ENCODE peak calls at places on chromosomes 1 and 21, in eight cellular contexts. One of them, this sample, is unnamed.

GRCh38 chr1:245260116-245260882 is 105.5 kb downstream of the KIF26B start:
- DNase-seq in Caco-2: no peak
- DNase-seq in A549: no peak
- DNase-seq in GM23248: no peak
- DNase-seq in tibial artery: no peak
- DNase-seq in HCT116: no peak
- DNase-seq in fibroblast of lung: no peak
- DNase-seq in thoracic aorta: no peak
- DNase-seq in this sample: no peak

GRCh38 chr1:193971595-193971994 is 785.2 kb upstream of the B3GALT2 start:
- DNase-seq in Caco-2: no peak
- DNase-seq in A549: peak; percentile 48
- DNase-seq in GM23248: no peak
- DNase-seq in tibial artery: no peak
- DNase-seq in HCT116: no peak
- DNase-seq in fibroblast of lung: no peak
- DNase-seq in thoracic aorta: no peak
- DNase-seq in this sample: peak; percentile 11

GRCh38 chr1:34650800-34651199 is 104.0 kb upstream of the GJB5 start:
- DNase-seq in Caco-2: no peak
- DNase-seq in A549: no peak
- DNase-seq in GM23248: no peak
- DNase-seq in tibial artery: no peak
- DNase-seq in HCT116: no peak
- DNase-seq in fibroblast of lung: no peak
- DNase-seq in thoracic aorta: no peak
- DNase-seq in this sample: no peak

GRCh38 chr1:165350861-165351260 is 5.7 kb downstream of the LMX1A start:
- DNase-seq in Caco-2: no peak
- DNase-seq in A549: no peak
- DNase-seq in GM23248: no peak
- DNase-seq in tibial artery: no peak
- DNase-seq in HCT116: no peak
- DNase-seq in fibroblast of lung: no peak
- DNase-seq in thoracic aorta: no peak
- DNase-seq in this sample: no peak

GRCh38 chr1:83086346-83086745 is 912.6 kb downstream of the TTLL7 start:
- DNase-seq in Caco-2: no peak
- DNase-seq in A549: no peak
- DNase-seq in GM23248: no peak
- DNase-seq in tibial artery: no peak
- DNase-seq in HCT116: no peak
- DNase-seq in fibroblast of lung: no peak
- DNase-seq in thoracic aorta: no peak
- DNase-seq in this sample: peak; percentile 91

GRCh38 chr1:243882276-243882675 is 32.2 kb upstream of the AKT3 start:
- DNase-seq in Caco-2: no peak
- DNase-seq in A549: no peak
- DNase-seq in GM23248: peak; percentile 60
- DNase-seq in tibial artery: no peak
- DNase-seq in HCT116: no peak
- DNase-seq in fibroblast of lung: peak; percentile 17
- DNase-seq in thoracic aorta: no peak
- DNase-seq in this sample: no peak

GRCh38 chr1:6745073-6745472 is 40.2 kb upstream of the CAMTA1 start:
- DNase-seq in Caco-2: no peak
- DNase-seq in A549: no peak
- DNase-seq in GM23248: no peak
- DNase-seq in tibial artery: no peak
- DNase-seq in HCT116: no peak
- DNase-seq in fibroblast of lung: no peak
- DNase-seq in thoracic aorta: no peak
- DNase-seq in this sample: no peak

GRCh38 chr1:61757945-61758344 is 15.7 kb downstream of the PATJ start:
- DNase-seq in Caco-2: no peak
- DNase-seq in A549: no peak
- DNase-seq in GM23248: peak; percentile 83
- DNase-seq in tibial artery: no peak
- DNase-seq in HCT116: no peak
- DNase-seq in fibroblast of lung: no peak
- DNase-seq in thoracic aorta: no peak
- DNase-seq in this sample: no peak

GRCh38 chr1:53544731-53545515 is 85.7 kb downstream of the DMRTB1 start:
- DNase-seq in Caco-2: peak; percentile 3
- DNase-seq in A549: no peak
- DNase-seq in GM23248: no peak
- DNase-seq in tibial artery: peak; percentile 47
- DNase-seq in HCT116: no peak
- DNase-seq in fibroblast of lung: no peak
- DNase-seq in thoracic aorta: no peak
- DNase-seq in this sample: no peak

GRCh38 chr1:227791425-227792090 is 23.9 kb upstream of the PRSS38 start:
- DNase-seq in Caco-2: no peak
- DNase-seq in A549: no peak
- DNase-seq in GM23248: no peak
- DNase-seq in tibial artery: no peak
- DNase-seq in HCT116: no peak
- DNase-seq in fibroblast of lung: no peak
- DNase-seq in thoracic aorta: no peak
- DNase-seq in this sample: no peak

GRCh38 chr21:39004776-39005605 is 178.3 kb downstream of the PSMG1 start:
- DNase-seq in Caco-2: no peak
- DNase-seq in A549: no peak
- DNase-seq in GM23248: no peak
- DNase-seq in tibial artery: peak; percentile 83
- DNase-seq in HCT116: no peak
- DNase-seq in fibroblast of lung: peak; percentile 81
- DNase-seq in thoracic aorta: no peak
- DNase-seq in this sample: no peak

GRCh38 chr1:64848812-64849211 is 103.9 kb downstream of the RAVER2 start:
- DNase-seq in Caco-2: no peak
- DNase-seq in A549: no peak
- DNase-seq in GM23248: no peak
- DNase-seq in tibial artery: no peak
- DNase-seq in HCT116: no peak
- DNase-seq in fibroblast of lung: no peak
- DNase-seq in thoracic aorta: no peak
- DNase-seq in this sample: no peak

GRCh38 chr1:218344814-218345672 is at the start of gene TGFB2:
- DNase-seq in Caco-2: peak; percentile 72
- DNase-seq in A549: peak; percentile 55
- DNase-seq in GM23248: peak; percentile 70
- DNase-seq in tibial artery: peak; percentile 84
- DNase-seq in HCT116: no peak
- DNase-seq in fibroblast of lung: peak; percentile 78
- DNase-seq in thoracic aorta: no peak
- DNase-seq in this sample: peak; percentile 89

GRCh38 chr1:153652795-153653507 is 5.6 kb upstream of the SNAPIN start:
- DNase-seq in Caco-2: no peak
- DNase-seq in A549: no peak
- DNase-seq in GM23248: peak; percentile 80
- DNase-seq in tibial artery: peak; percentile 61
- DNase-seq in HCT116: no peak
- DNase-seq in fibroblast of lung: peak; percentile 21
- DNase-seq in thoracic aorta: no peak
- DNase-seq in this sample: no peak

GRCh38 chr1:96865731-96866684 is 144.4 kb downstream of the PTBP2 start:
- DNase-seq in Caco-2: no peak
- DNase-seq in A549: no peak
- DNase-seq in GM23248: peak; percentile 98
- DNase-seq in tibial artery: no peak
- DNase-seq in HCT116: no peak
- DNase-seq in fibroblast of lung: peak; percentile 100
- DNase-seq in thoracic aorta: no peak
- DNase-seq in this sample: peak; percentile 58

GRCh38 chr21:24693779-24694178 is 913.5 kb downstream of the MRPL39 start:
- DNase-seq in Caco-2: no peak
- DNase-seq in A549: no peak
- DNase-seq in GM23248: no peak
- DNase-seq in tibial artery: no peak
- DNase-seq in HCT116: no peak
- DNase-seq in fibroblast of lung: peak; percentile 14
- DNase-seq in thoracic aorta: no peak
- DNase-seq in this sample: no peak

GRCh38 chr1:2258996-2259395 is 30.9 kb downstream of the SKI start:
- DNase-seq in Caco-2: no peak
- DNase-seq in A549: no peak
- DNase-seq in GM23248: no peak
- DNase-seq in tibial artery: no peak
- DNase-seq in HCT116: no peak
- DNase-seq in fibroblast of lung: no peak
- DNase-seq in thoracic aorta: no peak
- DNase-seq in this sample: no peak

GRCh38 chr1:178579095-178579494 is 66.2 kb downstream of the TEX35 start:
- DNase-seq in Caco-2: no peak
- DNase-seq in A549: no peak
- DNase-seq in GM23248: no peak
- DNase-seq in tibial artery: no peak
- DNase-seq in HCT116: no peak
- DNase-seq in fibroblast of lung: no peak
- DNase-seq in thoracic aorta: no peak
- DNase-seq in this sample: no peak
- H3K4me3 ChIP-seq in Caco-2: no peak overlapping the region
- H3K4me3 ChIP-seq in A549: no peak overlapping the region
- H3K4me3 ChIP-seq in GM23248: no peak overlapping the region
- H3K4me3 ChIP-seq in tibial artery: no peak overlapping the region
- H3K4me3 ChIP-seq in HCT116: no peak overlapping the region
- H3K4me3 ChIP-seq in fibroblast of lung: no peak overlapping the region
- H3K4me3 ChIP-seq in thoracic aorta: no peak overlapping the region
- H3K4me3 ChIP-seq in this sample: no peak overlapping the region

GRCh38 chr21:28875078-28875477 is 117.6 kb downstream of the LTN1 start:
- DNase-seq in Caco-2: no peak
- DNase-seq in A549: no peak
- DNase-seq in GM23248: no peak
- DNase-seq in tibial artery: no peak
- DNase-seq in HCT116: no peak
- DNase-seq in fibroblast of lung: no peak
- DNase-seq in thoracic aorta: no peak
- DNase-seq in this sample: no peak

GRCh38 chr21:28865488-28866186 is 127.0 kb downstream of the LTN1 start:
- DNase-seq in Caco-2: no peak
- DNase-seq in A549: no peak
- DNase-seq in GM23248: peak; percentile 7
- DNase-seq in tibial artery: no peak
- DNase-seq in HCT116: no peak
- DNase-seq in fibroblast of lung: no peak
- DNase-seq in thoracic aorta: no peak
- DNase-seq in this sample: no peak

GRCh38 chr21:28872218-28872617 is 120.5 kb downstream of the LTN1 start:
- DNase-seq in Caco-2: no peak
- DNase-seq in A549: no peak
- DNase-seq in GM23248: peak; percentile 27
- DNase-seq in tibial artery: no peak
- DNase-seq in HCT116: no peak
- DNase-seq in fibroblast of lung: no peak
- DNase-seq in thoracic aorta: no peak
- DNase-seq in this sample: no peak

GRCh38 chr21:28867401-28867800 is 125.3 kb downstream of the LTN1 start:
- DNase-seq in Caco-2: no peak
- DNase-seq in A549: no peak
- DNase-seq in GM23248: peak; percentile 62
- DNase-seq in tibial artery: no peak
- DNase-seq in HCT116: no peak
- DNase-seq in fibroblast of lung: peak; percentile 30
- DNase-seq in thoracic aorta: no peak
- DNase-seq in this sample: no peak

DNA sequence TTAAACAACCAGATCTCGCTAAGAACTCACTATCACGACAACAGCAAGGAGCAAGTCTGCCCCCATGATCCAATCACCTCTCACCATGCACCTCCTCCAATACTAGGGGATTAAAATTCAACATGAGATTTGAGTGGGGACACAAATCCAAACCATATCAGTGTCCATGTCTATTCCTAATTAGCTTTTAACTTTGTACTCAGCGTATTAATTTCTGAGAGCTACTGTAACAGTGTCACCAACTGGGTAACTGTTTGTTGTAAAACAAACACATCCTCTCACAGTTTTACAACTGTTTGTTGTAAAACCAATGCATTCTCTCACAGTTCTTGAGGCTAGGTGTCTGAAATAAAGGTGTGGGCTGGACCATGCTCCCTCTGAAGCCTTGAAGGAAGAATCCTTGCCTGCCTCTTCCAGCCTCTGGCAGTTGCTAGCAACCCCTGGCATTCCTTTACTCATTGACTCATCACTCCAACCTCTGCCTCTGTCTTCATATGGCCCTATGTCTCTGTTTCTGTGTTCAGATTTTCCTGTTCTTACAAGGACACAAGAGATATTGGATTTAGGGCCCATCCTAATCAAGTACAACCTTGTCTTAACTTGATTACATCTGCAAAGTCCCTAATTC is 121.2 kb downstream of the LTN1 start:
- DNase-seq in Caco-2: no peak
- DNase-seq in A549: no peak
- DNase-seq in GM23248: peak; percentile 44
- DNase-seq in tibial artery: no peak
- DNase-seq in HCT116: no peak
- DNase-seq in fibroblast of lung: no peak
- DNase-seq in thoracic aorta: no peak
- DNase-seq in this sample: no peak
- H3K4me1 ChIP-seq in Caco-2: no peaks in the 10 kb centered on the region
- H3K4me1 ChIP-seq in A549: no peaks in the 10 kb centered on the region
- H3K4me1 ChIP-seq in GM23248: peaks cover 18% of the 10 kb centered on the region
- H3K4me1 ChIP-seq in tibial artery: no peaks in the 10 kb centered on the region
- H3K4me1 ChIP-seq in HCT116: no peaks in the 10 kb centered on the region
- H3K4me1 ChIP-seq in fibroblast of lung: no peaks in the 10 kb centered on the region
- H3K4me1 ChIP-seq in thoracic aorta: peaks cover 6% of the 10 kb centered on the region
- H3K4me1 ChIP-seq in this sample: no peaks in the 10 kb centered on the region

GRCh38 chr21:36134820-36135390 is at the start of gene CBR3:
- DNase-seq in Caco-2: no peak
- DNase-seq in A549: peak; percentile 45
- DNase-seq in GM23248: peak; percentile 81
- DNase-seq in tibial artery: peak; percentile 88
- DNase-seq in HCT116: no peak
- DNase-seq in fibroblast of lung: peak; percentile 39
- DNase-seq in thoracic aorta: no peak
- DNase-seq in this sample: peak; percentile 38
- H3K4me3 ChIP-seq in Caco-2: peak within 1 kb of the TSS; percentile 58
- H3K4me3 ChIP-seq in A549: peak within 1 kb of the TSS; percentile 63
- H3K4me3 ChIP-seq in GM23248: peak within 1 kb of the TSS; percentile 83
- H3K4me3 ChIP-seq in tibial artery: peak within 1 kb of the TSS; percentile 98
- H3K4me3 ChIP-seq in HCT116: peak within 1 kb of the TSS; percentile 51
- H3K4me3 ChIP-seq in fibroblast of lung: peak within 1 kb of the TSS; percentile 79
- H3K4me3 ChIP-seq in thoracic aorta: peak within 1 kb of the TSS; percentile 83
- H3K4me3 ChIP-seq in this sample: peak within 1 kb of the TSS; percentile 76

DNA sequence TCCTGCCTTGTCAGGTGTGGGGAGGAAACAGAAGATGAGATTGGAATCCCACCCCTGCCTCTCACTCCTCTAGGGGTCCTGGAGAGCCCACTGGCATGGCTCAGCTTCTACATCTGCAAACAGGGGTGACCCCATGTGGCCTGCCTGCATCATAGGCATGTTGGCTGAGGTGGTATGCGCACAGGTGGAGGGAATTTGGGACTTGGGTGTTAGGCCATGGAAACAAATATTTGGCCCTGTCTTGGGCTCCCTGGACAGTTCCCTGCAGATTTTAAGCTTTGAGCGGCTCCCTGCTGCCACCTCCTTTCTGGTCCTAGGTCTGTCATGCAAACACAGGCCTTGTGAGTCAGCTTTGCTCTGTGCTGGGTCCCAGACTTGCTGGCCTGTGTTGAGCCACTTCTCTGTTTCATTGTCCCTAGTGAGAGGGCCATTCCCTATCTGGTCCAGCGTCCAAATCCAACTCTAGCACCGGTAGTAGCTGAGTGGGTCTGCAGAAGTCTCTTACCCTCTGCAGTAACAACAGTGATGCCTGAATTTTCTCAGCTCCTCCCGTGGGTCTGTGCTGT is 5.9 kb downstream of the TTC22 start:
- DNase-seq in Caco-2: no peak
- DNase-seq in A549: no peak
- DNase-seq in GM23248: peak; percentile 21
- DNase-seq in tibial artery: no peak
- DNase-seq in HCT116: no peak
- DNase-seq in fibroblast of lung: no peak
- DNase-seq in thoracic aorta: no peak
- DNase-seq in this sample: peak; percentile 35
- H3K4me1 ChIP-seq in Caco-2: peaks cover 26% of the 10 kb centered on the region
- H3K4me1 ChIP-seq in A549: peaks cover 14% of the 10 kb centered on the region
- H3K4me1 ChIP-seq in GM23248: no peaks in the 10 kb centered on the region
- H3K4me1 ChIP-seq in tibial artery: peaks cover 12% of the 10 kb centered on the region
- H3K4me1 ChIP-seq in HCT116: peaks cover 17% of the 10 kb centered on the region
- H3K4me1 ChIP-seq in fibroblast of lung: no peaks in the 10 kb centered on the region
- H3K4me1 ChIP-seq in thoracic aorta: no peaks in the 10 kb centered on the region
- H3K4me1 ChIP-seq in this sample: peaks cover 64% of the 10 kb centered on the region